ENCODE peak calls at places on chromosomes 3 and 15, in ten cellular contexts. C is mammary epithelial cell; T is Peyer's patch; O is fibroblast of mammary gland; V is dorsolateral prefrontal cortex; U is Calu3; P is CD8-positive, alpha-beta T cell; E is breast epithelium; W is hepatocyte; J is endothelial cell. Q is an unnamed sample.

GRCh38 chr3:13018039-13018431 is 55.2 kb downstream of the IQSEC1 start:
- DNase-seq in C (no peak), T (no peak), O (peak), V (no peak), U (no peak), P (no peak), E (no peak), W (no peak), J (no peak), Q (no peak)

GRCh38 chr3:194736896-194737600 is 51.4 kb downstream of the FAM43A start:
- DNase-seq in C (no peak), T (peak), O (no peak), V (no peak), U (no peak), P (no peak), E (no peak), W (no peak), J (no peak), Q (no peak)

GRCh38 chr3:139906441-139906840 is 28.5 kb upstream of the CLSTN2 start:
- DNase-seq in C (peak), T (no peak), O (peak), V (no peak), U (no peak), P (no peak), E (no peak), W (peak), J (no peak), Q (no peak)

GRCh38 chr15:49242820-49243219 is 72.8 kb downstream of the GALK2 start:
- DNase-seq in C (no peak), T (no peak), O (peak), V (no peak), U (no peak), P (no peak), E (no peak), W (no peak), J (no peak), Q (no peak)

GRCh38 chr3:52704611-52705437 is 767 bp downstream of the GLT8D1 start:
- DNase-seq in C (peak), T (peak), O (peak), V (no peak), U (no peak), P (no peak), E (no peak), W (peak), J (peak), Q (peak)

GRCh38 chr15:59160880-59161593 is 45.6 kb upstream of the LDHAL6B start:
- DNase-seq in C (no peak), T (peak), O (no peak), V (peak), U (peak), P (no peak), E (no peak), W (peak), J (peak), Q (peak)

GRCh38 chr3:171879472-171879871 is 36.3 kb downstream of the TMEM212 start:
- DNase-seq in C (no peak), T (no peak), O (no peak), V (no peak), U (no peak), P (no peak), E (no peak), W (no peak), J (no peak), Q (no peak)

GRCh38 chr3:136186330-136186729 is 9.8 kb downstream of the MSL2 start:
- DNase-seq in C (peak), T (peak), O (no peak), V (no peak), U (peak), P (no peak), E (no peak), W (peak), J (no peak), Q (no peak)

GRCh38 chr3:39318311-39318710 is 11.2 kb upstream of the CCR8 start:
- DNase-seq in C (no peak), T (peak), O (no peak), V (no peak), U (no peak), P (no peak), E (no peak), W (no peak), J (no peak), Q (no peak)

GRCh38 chr3:126259411-126260391 is 79.3 kb upstream of the ALDH1L1 start:
- DNase-seq in C (no peak), T (peak), O (peak), V (peak), U (peak), P (no peak), E (no peak), W (peak), J (peak), Q (peak)

GRCh38 chr3:9020396-9020795 is 57.1 kb upstream of the RAD18 start:
- DNase-seq in C (no peak), T (no peak), O (no peak), V (no peak), U (no peak), P (no peak), E (no peak), W (no peak), J (no peak), Q (no peak)

GRCh38 chr3:171257251-171258179 is 202.7 kb downstream of the TNIK start:
- DNase-seq in C (no peak), T (no peak), O (peak), V (no peak), U (no peak), P (no peak), E (no peak), W (no peak), J (no peak), Q (no peak)

GRCh38 chr3:80424951-80425350 is 657.2 kb upstream of the ROBO1 start:
- DNase-seq in C (no peak), T (no peak), O (no peak), V (no peak), U (no peak), P (no peak), E (no peak), W (no peak), J (no peak), Q (no peak)

GRCh38 chr15:90703455-90703854 is 13.7 kb upstream of the BLM start:
- DNase-seq in C (no peak), T (no peak), O (no peak), V (no peak), U (no peak), P (no peak), E (no peak), W (no peak), J (no peak), Q (no peak)

GRCh38 chr15:94470492-94470891 is 239.1 kb downstream of the MCTP2 start:
- DNase-seq in C (peak), T (no peak), O (no peak), V (no peak), U (no peak), P (no peak), E (no peak), W (no peak), J (no peak), Q (no peak)

GRCh38 chr15:40105517-40106202 is 3.0 kb downstream of the BMF start:
- DNase-seq in C (no peak), T (no peak), O (no peak), V (no peak), U (no peak), P (no peak), E (no peak), W (no peak), J (no peak), Q (no peak)

GRCh38 chr3:30154853-30155252 is 451.5 kb upstream of the TGFBR2 start:
- DNase-seq in C (no peak), T (no peak), O (no peak), V (no peak), U (no peak), P (no peak), E (no peak), W (no peak), J (no peak), Q (no peak)

GRCh38 chr15:42149493-42150245 is 6.8 kb downstream of the PLA2G4F start:
- DNase-seq in C (no peak), T (peak), O (no peak), V (peak), U (no peak), P (no peak), E (no peak), W (no peak), J (no peak), Q (no peak)

GRCh38 chr15:99631256-99631655 is 65.5 kb downstream of the MEF2A start:
- DNase-seq in C (no peak), T (peak), O (peak), V (no peak), U (no peak), P (no peak), E (no peak), W (no peak), J (no peak), Q (no peak)

GRCh38 chr15:47422901-47423300 is 294.4 kb upstream of the SEMA6D start:
- DNase-seq in C (peak), T (no peak), O (peak), V (no peak), U (no peak), P (no peak), E (no peak), W (no peak), J (no peak), Q (no peak)

GRCh38 chr3:132803889-132804288 is 81.7 kb upstream of the NPHP3 start:
- DNase-seq in C (peak), T (no peak), O (no peak), V (no peak), U (no peak), P (no peak), E (no peak), W (peak), J (peak), Q (no peak)

GRCh38 chr3:14200276-14200675 is 21.7 kb downstream of the LSM3 start:
- DNase-seq in C (no peak), T (no peak), O (peak), V (no peak), U (no peak), P (no peak), E (no peak), W (no peak), J (no peak), Q (no peak)

GRCh38 chr3:165217739-165218138 is 21.6 kb upstream of the SLITRK3 start:
- DNase-seq in C (no peak), T (no peak), O (no peak), V (no peak), U (no peak), P (no peak), E (no peak), W (no peak), J (no peak), Q (no peak)

GRCh38 chr15:95138604-95139270 is 907.4 kb downstream of the MCTP2 start:
- DNase-seq in C (no peak), T (no peak), O (peak), V (no peak), U (no peak), P (no peak), E (no peak), W (no peak), J (no peak), Q (no peak)

GRCh38 chr3:69962053-69962452 is 37.5 kb upstream of the SAMMSON start:
- DNase-seq in C (no peak), T (no peak), O (no peak), V (no peak), U (no peak), P (no peak), E (no peak), W (no peak), J (no peak), Q (no peak)

DNA sequence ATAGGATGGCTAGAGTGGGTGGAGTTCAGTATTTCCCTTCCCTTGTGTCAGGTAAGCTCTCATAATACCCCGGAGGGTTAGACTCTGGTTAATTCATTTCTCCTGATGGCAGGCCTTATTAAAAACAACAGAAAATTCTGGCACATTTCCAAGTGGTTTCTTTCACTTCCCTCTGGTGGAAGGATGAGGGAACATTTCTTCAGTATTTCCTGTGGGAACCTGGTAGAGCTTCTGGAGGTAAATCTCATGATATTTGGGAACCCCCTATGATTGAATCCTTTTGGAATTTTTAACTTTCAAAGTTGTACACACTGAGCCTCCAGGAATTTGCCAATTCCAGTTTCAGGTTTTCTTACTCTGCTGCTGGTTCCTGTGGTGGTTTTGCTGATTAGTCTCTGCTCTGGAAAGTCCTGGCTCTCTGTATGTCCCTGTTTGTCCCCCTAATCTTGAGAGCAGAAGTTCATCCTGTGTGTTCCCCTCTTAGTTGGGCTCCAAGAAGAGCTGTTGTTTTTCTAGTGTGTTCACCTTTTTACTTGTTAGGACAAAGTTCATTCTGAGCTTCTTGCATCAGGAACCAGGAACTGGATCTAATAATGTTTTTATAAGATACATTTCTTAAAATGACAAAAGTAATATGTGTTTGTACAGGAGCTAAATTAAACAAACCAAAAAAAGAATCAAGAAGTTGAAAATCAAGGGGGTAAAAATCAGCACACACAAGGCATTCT is 12.1 kb downstream of the CHRNA7 start:
- DNase-seq in C (no peak), T (no peak), O (no peak), V (no peak), U (no peak), P (no peak), E (no peak), W (peak), J (no peak), Q (no peak)
- TF ChIP-seq CTCF in C (no peak), T (peak), O (no peak), V (no peak), U (no peak), P (no peak), E (peak), W (peak), J (no peak), Q (no peak)

DNA sequence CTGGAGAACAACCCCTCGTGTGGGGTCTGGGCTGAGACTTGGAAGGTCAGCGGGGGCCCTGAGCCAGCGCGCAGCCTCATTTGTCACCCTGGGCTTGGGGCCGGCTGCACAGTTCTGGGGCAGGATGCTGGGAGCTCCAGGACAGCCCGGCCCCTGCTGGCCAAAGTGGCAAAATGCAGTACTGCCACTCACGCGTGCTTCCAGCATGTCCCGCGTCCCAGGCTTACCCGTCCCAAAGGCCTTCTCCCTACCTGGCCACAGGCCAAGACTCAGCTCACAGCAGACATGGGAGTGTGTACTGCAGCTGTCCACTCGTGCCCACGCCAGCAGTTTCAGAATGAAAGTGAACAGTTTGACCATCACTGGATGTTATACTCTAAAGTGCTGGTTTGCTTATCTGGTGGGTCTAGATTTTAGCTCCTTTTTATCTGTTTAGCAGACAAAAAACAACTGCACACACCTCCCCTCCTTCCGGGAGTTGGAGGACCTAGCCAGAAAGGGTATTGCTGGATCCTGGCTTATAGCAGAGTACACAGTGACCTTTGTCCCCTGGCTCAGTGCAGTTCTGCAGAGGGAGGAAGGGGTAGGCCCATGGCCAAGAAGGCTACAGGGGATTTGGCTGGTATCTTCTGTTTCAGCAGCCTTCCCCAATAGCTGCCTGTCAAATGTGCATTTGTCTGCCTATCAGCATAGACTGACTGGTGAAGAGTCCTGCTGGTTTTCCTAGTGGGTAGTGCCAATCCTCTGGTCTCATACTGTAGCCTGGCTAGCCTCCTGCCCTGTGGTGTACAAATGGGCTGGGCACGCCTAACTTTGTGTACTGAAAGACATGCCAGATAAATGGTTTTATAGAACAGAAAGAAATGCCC is 23.2 kb upstream of the IP6K2 start:
- DNase-seq in C (peak), T (peak), O (peak), V (peak), U (peak), P (peak), E (peak), W (peak), J (peak), Q (peak)
- TF ChIP-seq CTCF in C (peak), T (peak), O (peak), V (peak), U (peak), P (peak), E (peak), W (peak), J (peak), Q (peak)

DNA sequence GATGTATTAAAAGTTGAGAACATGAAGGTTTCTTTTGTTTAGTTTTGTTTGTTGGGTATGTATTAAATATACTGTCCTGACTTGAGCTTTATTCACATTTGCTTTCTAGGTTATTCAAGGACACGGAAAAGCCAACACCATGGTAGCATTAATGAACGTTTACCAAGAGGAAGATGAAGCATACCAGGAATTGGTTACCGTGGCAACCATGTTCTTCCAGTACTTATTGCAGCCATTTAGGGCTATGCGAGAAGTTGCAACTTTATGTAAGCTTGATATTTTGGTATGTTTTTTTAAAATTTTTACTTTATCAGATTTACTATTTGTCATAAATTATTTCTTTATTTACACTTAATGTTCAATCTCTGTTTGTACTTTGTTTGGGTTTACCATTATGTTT is 3.6 kb downstream of the WHAMM start:
- DNase-seq in C (no peak), T (no peak), O (no peak), V (no peak), U (no peak), P (no peak), E (no peak), W (no peak), J (no peak), Q (no peak)
- TF ChIP-seq CTCF in C (no peak), T (no peak), O (no peak), V (no peak), U (no peak), P (no peak), E (no peak), W (no peak), J (no peak), Q (no peak)

GRCh38 chr15:28192772-28193171 is 93.7 kb upstream of the OCA2 start:
- DNase-seq in C (no peak), T (no peak), O (no peak), V (no peak), U (no peak), P (no peak), E (no peak), W (no peak), J (no peak), Q (no peak)

GRCh38 chr15:28190391-28191174 is 91.5 kb upstream of the OCA2 start:
- DNase-seq in C (no peak), T (no peak), O (no peak), V (no peak), U (no peak), P (no peak), E (no peak), W (no peak), J (no peak), Q (no peak)

DNA sequence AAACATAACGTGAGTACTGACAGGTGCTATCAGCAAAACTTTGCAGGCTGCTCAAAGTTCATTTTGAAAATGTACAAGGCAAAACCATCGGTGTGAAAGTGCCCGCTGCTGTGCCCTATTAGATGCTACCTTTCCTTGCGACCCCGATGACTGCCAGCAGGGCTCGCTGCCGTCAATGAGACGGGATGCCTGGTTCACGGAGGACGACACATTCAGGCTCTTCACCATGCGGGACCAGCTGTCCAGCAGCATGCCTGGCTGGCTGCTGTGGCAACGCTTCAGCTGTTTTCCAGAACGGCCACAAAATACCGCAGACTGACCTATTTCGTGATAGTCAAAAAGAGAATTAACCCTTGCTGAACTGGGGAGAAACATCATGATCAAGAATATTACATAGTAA is 92.7 kb upstream of the OCA2 start:
- DNase-seq in C (no peak), T (no peak), O (peak), V (peak), U (no peak), P (no peak), E (no peak), W (peak), J (no peak), Q (peak)
- TF ChIP-seq CTCF in C (no peak), T (no peak), O (peak), V (peak), U (no peak), P (no peak), E (no peak), W (peak), J (no peak), Q (no peak)

DNA sequence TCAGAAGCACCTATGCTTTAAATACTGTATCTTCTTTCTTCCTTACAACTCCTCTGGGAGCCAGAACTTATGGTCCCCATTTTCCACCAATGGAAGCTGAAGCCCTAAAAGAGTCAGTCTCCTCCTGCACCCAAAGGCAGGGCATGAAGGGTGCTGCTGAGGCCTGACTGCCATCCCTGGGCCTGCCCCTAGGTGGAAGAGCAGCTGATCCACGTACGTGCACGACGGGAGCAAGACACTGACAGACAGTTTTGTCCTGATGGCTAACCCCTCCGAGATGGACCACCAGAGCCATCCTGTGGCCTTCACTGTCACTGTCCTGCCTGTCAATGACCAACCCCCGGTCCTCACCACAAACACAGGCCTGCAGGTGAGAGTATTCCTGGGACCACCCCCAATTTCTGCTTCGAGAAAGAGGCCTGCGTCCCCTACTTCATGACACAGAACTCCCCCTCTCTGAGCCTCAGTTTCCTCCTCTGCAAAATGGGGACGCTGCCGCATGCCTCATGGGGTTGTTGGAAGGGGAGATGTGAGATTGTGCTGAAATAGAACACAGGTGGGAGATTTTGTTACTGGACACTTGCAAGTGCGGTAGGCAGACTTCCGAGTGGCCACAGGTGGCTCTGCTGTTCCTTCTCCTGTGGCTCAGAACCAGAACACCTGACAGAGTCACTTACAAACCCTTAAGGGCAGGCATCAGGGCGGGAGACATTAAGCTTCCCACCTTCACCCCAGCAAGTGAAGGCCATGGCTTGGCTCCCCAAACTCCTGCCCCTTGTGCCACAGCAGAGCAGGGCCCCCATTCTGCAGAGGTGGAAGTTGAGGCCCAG is 175.4 kb downstream of the TBC1D2B start:
- DNase-seq in C (no peak), T (no peak), O (no peak), V (no peak), U (no peak), P (no peak), E (no peak), W (no peak), J (no peak), Q (peak)
- TF ChIP-seq CTCF in C (no peak), T (no peak), O (peak), V (no peak), U (no peak), P (no peak), E (no peak), W (peak), J (no peak), Q (peak)